ENCODE peak calls at places on chromosomes 16 and 17, in seven cellular contexts. I is HCT116, E is K562, F is SK-N-SH, L is GM12878, A is H1, P is HepG2. D is an unnamed sample.

GRCh38 chr17:40958086-40958953 is 8.4 kb downstream of the KRT39 start:
- DNase-seq in I (no peak), E (no peak), F (no peak), L (no peak), A (no peak), P (peak; percentile 92), D (peak; percentile 98)

GRCh38 chr16:17470871-17471744 is at the start of gene XYLT1:
- DNase-seq in I (no peak), E (no peak), F (peak; percentile 89), L (no peak), A (peak; percentile 81), P (no peak), D (no peak)

GRCh38 chr17:50637829-50638571 is 3.3 kb downstream of the ABCC3 start:
- DNase-seq in I (no peak), E (no peak), F (peak; percentile 9), L (no peak), A (no peak), P (no peak), D (no peak)

GRCh38 chr16:75310541-75310940 is 59.1 kb upstream of the BCAR1 start:
- DNase-seq in I (no peak), E (no peak), F (no peak), L (no peak), A (no peak), P (no peak), D (no peak)

GRCh38 chr17:78993241-78993956 is 13.7 kb upstream of the LGALS3BP start:
- DNase-seq in I (no peak), E (peak; percentile 68), F (peak; percentile 94), L (no peak), A (peak; percentile 92), P (peak; percentile 48), D (peak; percentile 68)

GRCh38 chr16:30929167-30929566 is 5.8 kb downstream of the FBXL19 start:
- DNase-seq in I (no peak), E (no peak), F (no peak), L (no peak), A (no peak), P (no peak), D (no peak)

GRCh38 chr17:50072925-50073324 is 17.0 kb downstream of the ITGA3 start:
- DNase-seq in I (no peak), E (no peak), F (no peak), L (no peak), A (no peak), P (no peak), D (no peak)

GRCh38 chr16:20911361-20911760 is 10.8 kb downstream of the LYRM1 start:
- DNase-seq in I (no peak), E (no peak), F (no peak), L (no peak), A (no peak), P (no peak), D (no peak)

GRCh38 chr17:72336026-72336803 is 215.4 kb downstream of the SOX9 start:
- DNase-seq in I (no peak), E (no peak), F (no peak), L (no peak), A (peak; percentile 46), P (no peak), D (peak; percentile 15)

GRCh38 chr16:78065344-78065743 is 34.1 kb upstream of the WWOX start:
- DNase-seq in I (no peak), E (no peak), F (no peak), L (no peak), A (no peak), P (no peak), D (no peak)

GRCh38 chr17:45755050-45755449 is 29.1 kb upstream of the CRHR1 start:
- DNase-seq in I (no peak), E (no peak), F (no peak), L (no peak), A (no peak), P (no peak), D (no peak)

GRCh38 chr16:63539276-63539675 is 1503.0 kb upstream of the CDH8 start:
- DNase-seq in I (no peak), E (no peak), F (no peak), L (no peak), A (no peak), P (no peak), D (no peak)

GRCh38 chr17:82696916-82697807 is 1.3 kb downstream of the RAB40B start:
- DNase-seq in I (no peak), E (no peak), F (peak; percentile 76), L (no peak), A (peak; percentile 59), P (no peak), D (no peak)

GRCh38 chr16:52469775-52470174 is 77.2 kb downstream of the TOX3 start:
- DNase-seq in I (no peak), E (no peak), F (no peak), L (no peak), A (no peak), P (peak; percentile 38), D (no peak)

DNA sequence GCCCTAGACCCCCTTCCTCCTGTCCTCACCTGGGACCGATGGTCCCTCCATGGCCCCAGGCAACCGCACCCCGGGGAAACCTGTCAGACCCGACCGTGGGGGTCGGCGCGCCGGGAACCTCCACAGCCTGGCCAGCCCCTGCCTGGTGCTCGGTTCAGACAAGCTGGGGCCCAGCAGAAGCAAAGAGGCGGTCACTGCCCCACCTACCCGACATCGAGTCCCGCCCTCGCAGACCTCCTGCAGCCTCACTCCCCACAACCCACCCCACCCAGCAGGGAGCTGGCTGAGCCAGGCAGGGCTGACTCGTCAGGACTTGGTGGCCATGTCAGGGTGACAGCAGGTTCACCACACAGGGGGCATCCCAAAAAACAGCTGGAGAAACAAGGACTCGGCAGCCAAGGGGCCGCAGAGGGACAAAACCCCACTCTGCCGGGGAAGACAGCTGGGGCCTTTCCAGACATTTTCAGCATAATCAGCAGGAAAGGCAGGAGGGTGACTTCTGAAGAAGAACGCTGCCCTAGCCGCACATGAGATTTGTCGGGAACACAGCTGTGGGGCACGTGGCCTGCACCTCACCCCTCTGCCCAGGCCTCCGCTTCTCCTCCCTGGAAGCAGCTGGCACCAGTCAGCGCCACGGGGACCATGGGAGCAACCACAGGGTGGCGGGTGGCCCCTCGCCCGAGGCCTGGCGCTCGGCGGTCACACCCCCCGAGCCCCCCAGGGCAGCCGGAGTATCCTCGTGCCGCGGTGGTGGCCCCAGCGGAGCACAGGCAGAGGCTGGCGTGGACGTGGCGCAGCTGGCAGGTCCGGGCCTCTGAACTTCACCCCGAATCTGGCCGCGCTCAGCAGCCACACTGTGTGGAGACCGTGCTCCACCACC is 22.9 kb downstream of the GNPTG start:
- DNase-seq in I (no peak), E (no peak), F (no peak), L (no peak), A (no peak), P (no peak), D (no peak)
- TF ChIP-seq JUND in I (no peak), E (no peak), F (no peak), L (no peak), A (no peak), P (no peak), D (no peak)

GRCh38 chr17:627051-627450 is 87.6 kb downstream of the VPS53 start:
- DNase-seq in I (no peak), E (no peak), F (no peak), L (no peak), A (no peak), P (no peak), D (no peak)

GRCh38 chr17:624341-624860 is 90.2 kb downstream of the VPS53 start:
- DNase-seq in I (no peak), E (no peak), F (no peak), L (no peak), A (no peak), P (no peak), D (no peak)

GRCh38 chr17:628507-628941 is 86.1 kb downstream of the VPS53 start:
- DNase-seq in I (no peak), E (no peak), F (no peak), L (no peak), A (no peak), P (no peak), D (no peak)

GRCh38 chr17:632551-632950 is 82.1 kb downstream of the VPS53 start:
- DNase-seq in I (no peak), E (no peak), F (no peak), L (no peak), A (no peak), P (no peak), D (no peak)

DNA sequence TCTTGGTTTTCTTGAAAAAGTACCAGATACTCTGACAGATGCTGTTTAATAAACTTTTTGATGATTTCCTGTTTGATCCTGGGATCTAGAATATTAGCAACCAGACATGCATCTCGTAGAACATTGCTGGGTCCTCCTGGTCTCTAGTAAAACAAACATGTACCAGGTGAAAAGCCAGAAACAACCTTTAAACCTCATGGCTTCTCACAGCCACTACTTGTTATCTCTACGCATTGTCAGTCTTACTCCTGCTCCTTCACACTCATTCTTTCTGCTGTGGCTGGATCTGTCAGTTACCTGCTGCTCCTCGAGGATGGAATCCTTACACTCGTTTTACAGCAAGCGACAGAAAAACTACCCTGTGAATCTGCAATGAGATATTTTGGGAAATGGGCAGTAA is 86.5 kb downstream of the VPS53 start:
- DNase-seq in I (no peak), E (no peak), F (no peak), L (no peak), A (no peak), P (no peak), D (no peak)
- TF ChIP-seq JUND in I (no peak), E (no peak), F (no peak), L (no peak), A (no peak), P (no peak), D (no peak)

GRCh38 chr16:89565506-89566372 is 5.3 kb downstream of the RPL13 start:
- DNase-seq in I (peak; percentile 69), E (peak; percentile 59), F (peak; percentile 84), L (no peak), A (peak; percentile 94), P (peak; percentile 57), D (peak; percentile 81)
- TF ChIP-seq JUND in I (no peak), E (no peak), F (peak; percentile 18), L (no peak), A (no peak), P (no peak), D (no peak)

GRCh38 chr16:26995522-26995921 is 71.2 kb upstream of the C16orf82 start:
- DNase-seq in I (no peak), E (no peak), F (no peak), L (no peak), A (no peak), P (no peak), D (no peak)

GRCh38 chr16:26992661-26993365 is 73.9 kb upstream of the C16orf82 start:
- DNase-seq in I (no peak), E (no peak), F (no peak), L (no peak), A (no peak), P (no peak), D (no peak)

GRCh38 chr16:26993511-26993910 is 73.2 kb upstream of the C16orf82 start:
- DNase-seq in I (no peak), E (no peak), F (no peak), L (no peak), A (no peak), P (no peak), D (no peak)

GRCh38 chr16:26988186-26988585 is 78.5 kb upstream of the C16orf82 start:
- DNase-seq in I (no peak), E (no peak), F (no peak), L (no peak), A (no peak), P (no peak), D (no peak)

DNA sequence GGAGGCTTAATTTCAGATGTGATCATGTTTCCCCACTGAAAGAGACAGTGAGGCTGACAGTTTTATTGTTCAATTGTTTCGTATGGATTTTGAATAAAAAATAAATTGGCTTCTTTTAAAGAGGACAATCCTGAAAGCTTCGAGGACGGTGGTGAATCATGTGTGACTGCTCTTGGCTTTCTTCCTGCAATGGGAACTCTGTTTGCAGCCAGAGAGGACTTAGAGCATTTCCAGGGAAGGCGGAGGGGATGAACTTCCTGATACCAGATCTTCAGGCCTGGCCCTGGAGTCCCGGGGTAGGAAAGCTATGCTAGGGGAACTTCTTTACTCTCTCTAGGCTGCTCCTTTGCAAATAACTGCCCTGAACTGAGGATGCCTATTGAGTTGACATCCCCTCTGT is 72.7 kb upstream of the C16orf82 start:
- DNase-seq in I (no peak), E (no peak), F (no peak), L (no peak), A (no peak), P (no peak), D (no peak)
- TF ChIP-seq JUND in I (no peak), E (no peak), F (no peak), L (no peak), A (no peak), P (no peak), D (no peak)

D was measured in T47D.